ENCODE peak calls at places on chromosome 19, in five cellular contexts. K, P, O, D and C are unnamed samples. For H3K4me1, the result is how much of the 10 kb centered on the place peaks cover.

GRCh38 chr19:7415163-7415856 is 66.6 kb downstream of the ARHGEF18 start:
- DNase-seq in K (no peak), O (no peak), P (peak), D (peak), C (no peak)

GRCh38 chr19:23261496-23262020 is 11.4 kb upstream of the ZNF724 start:
- DNase-seq in K (no peak), D (peak), P (no peak), O (no peak), C (no peak)

GRCh38 chr19:17944301-17944700 is 11.5 kb downstream of the CCDC124 start:
- DNase-seq in D (peak), P (no peak), O (no peak), K (no peak), C (no peak)

GRCh38 chr19:33501957-33502356 is 19.6 kb downstream of the PEPD start:
- DNase-seq in O (no peak), D (peak), P (no peak), K (no peak), C (no peak)

GRCh38 chr19:8251025-8251472 is 41.9 kb downstream of the CERS4 start:
- DNase-seq in K (no peak), O (no peak), D (peak), P (peak), C (no peak)

GRCh38 chr19:2046046-2046907 is 4.8 kb downstream of the MKNK2 start:
- DNase-seq in P (peak), K (peak), D (peak), O (peak), C (no peak)

GRCh38 chr19:45474191-45474940 is 6.6 kb downstream of the FOSB start:
- DNase-seq in O (no peak), D (no peak), K (no peak), P (peak), C (peak)

GRCh38 chr19:33350538-33351309 is 22.8 kb upstream of the CEBPG start:
- DNase-seq in P (no peak), K (no peak), D (peak), O (no peak), C (no peak)

GRCh38 chr19:31127132-31127967 is 221.9 kb downstream of the TSHZ3 start:
- DNase-seq in K (no peak), O (no peak), P (peak), D (peak), C (no peak)

GRCh38 chr19:3253270-3253669 is 28.8 kb downstream of the CELF5 start:
- DNase-seq in K (peak), O (no peak), D (peak), P (no peak), C (no peak)

GRCh38 chr19:14814982-14815381 is 20.0 kb downstream of the OR7A5 start:
- DNase-seq in O (no peak), D (no peak), P (no peak), K (no peak), C (no peak)

GRCh38 chr19:42294471-42295137 is 7.3 kb upstream of the PRR19 start:
- DNase-seq in O (no peak), D (no peak), P (no peak), K (no peak), C (no peak)

GRCh38 chr19:42524943-42525342 is 3.3 kb downstream of the CEACAM1 start:
- DNase-seq in O (no peak), D (no peak), P (no peak), K (no peak), C (no peak)

GRCh38 chr19:55279376-55279772 is 536 bp downstream of the HSPBP1 start:
- DNase-seq in P (no peak), D (peak), K (no peak), O (no peak), C (no peak)
- H3K4me1 ChIP-seq in P (under half), D (under half), K (under half), O (under half), C (under half)

GRCh38 chr19:35816262-35816661 is 3.6 kb upstream of the PRODH2 start:
- DNase-seq in K (no peak), P (no peak), O (no peak), D (no peak), C (no peak)

GRCh38 chr19:35816846-35817245 is 4.2 kb upstream of the PRODH2 start:
- DNase-seq in D (no peak), K (no peak), O (no peak), P (no peak), C (no peak)

GRCh38 chr19:35822579-35822978 is 9.9 kb upstream of the PRODH2 start:
- DNase-seq in D (no peak), P (no peak), K (peak), O (no peak), C (no peak)

GRCh38 chr19:35813043-35813890 is 622 bp upstream of the PRODH2 start:
- DNase-seq in D (no peak), K (no peak), P (no peak), O (no peak), C (no peak)

DNA sequence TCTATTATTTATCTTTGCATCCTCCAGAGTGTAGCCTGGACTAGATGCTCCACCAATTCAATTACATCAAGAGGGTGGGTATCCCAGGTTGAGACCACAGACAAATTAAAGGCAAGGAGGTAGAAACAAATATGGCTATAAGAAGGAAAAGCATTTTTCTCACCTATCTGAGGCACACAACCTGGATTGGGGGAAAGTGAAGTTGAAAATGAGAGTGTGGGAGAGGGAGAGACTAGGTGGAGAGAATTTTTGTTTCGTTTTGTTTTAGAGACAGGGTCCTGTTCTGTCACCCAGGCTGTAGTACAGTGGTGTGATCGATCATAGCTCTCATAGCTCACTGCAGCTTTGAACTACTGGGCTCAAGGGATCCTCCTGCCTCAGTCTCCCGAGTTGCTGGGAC is 5.8 kb upstream of the PRODH2 start:
- DNase-seq in K (no peak), O (no peak), D (no peak), P (no peak), C (no peak)
- H3K4me1 ChIP-seq in K (under half), O (under half), D (under half), P (under half), C (under half)

GRCh38 chr19:10872551-10873107 is 1.3 kb downstream of the CARM1 start:
- DNase-seq in P (no peak), K (no peak), O (no peak), D (peak), C (no peak)

GRCh38 chr19:10870501-10870954 is 825 bp upstream of the CARM1 start:
- DNase-seq in D (no peak), O (no peak), P (no peak), K (no peak), C (no peak)

GRCh38 chr19:10874019-10874418 is 2.7 kb downstream of the CARM1 start:
- DNase-seq in D (no peak), K (no peak), O (no peak), P (no peak), C (no peak)

GRCh38 chr19:10870955-10871603 is at the start of gene CARM1:
- DNase-seq in P (peak), O (peak), D (peak), K (peak), C (peak)

GRCh38 chr19:10871711-10872550 is 578 bp downstream of the CARM1 start:
- DNase-seq in O (peak), P (peak), K (peak), D (peak), C (no peak)
- H3K4me1 ChIP-seq in O (under half), P (under half), K (under half), D (under half), C (under half)

GRCh38 chr19:47105874-47106273 is 7.7 kb downstream of the ZC3H4 start:
- DNase-seq in K (peak), D (no peak), O (no peak), P (no peak), C (no peak)
- H3K4me1 ChIP-seq in K (under half), D (half or more), O (under half), P (under half), C (half or more)

DNA sequence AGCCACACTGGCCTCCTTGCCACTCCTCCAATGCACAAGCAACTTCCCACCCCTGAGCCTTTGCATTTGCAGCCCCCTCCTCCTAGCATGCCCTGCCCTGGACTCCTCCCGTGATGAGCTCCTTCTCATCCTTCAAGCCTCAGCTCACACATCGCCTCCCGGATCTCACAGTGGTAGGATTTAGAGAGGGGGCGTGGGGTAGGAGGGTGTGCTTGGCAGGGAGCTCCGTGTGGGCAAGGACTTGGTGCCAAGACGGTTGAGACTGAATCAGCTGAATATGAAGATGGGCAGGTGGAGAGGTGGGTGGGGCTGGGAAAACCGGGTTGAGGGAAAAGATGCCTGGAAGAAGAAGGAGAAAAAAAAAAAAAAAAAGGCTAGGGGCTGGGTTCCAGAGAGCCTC is 48.4 kb upstream of the ZNRF4 start:
- DNase-seq in D (no peak), O (no peak), K (no peak), P (no peak), C (no peak)
- H3K4me1 ChIP-seq in D (under half), O (under half), K (under half), P (under half), C (under half)

GRCh38 chr19:19202707-19203011 is 555 bp downstream of the NR2C2AP start:
- DNase-seq in D (peak), O (peak), P (no peak), K (no peak), C (no peak)
- H3K4me1 ChIP-seq in D (under half), O (under half), P (under half), K (under half), C (under half)

DNA sequence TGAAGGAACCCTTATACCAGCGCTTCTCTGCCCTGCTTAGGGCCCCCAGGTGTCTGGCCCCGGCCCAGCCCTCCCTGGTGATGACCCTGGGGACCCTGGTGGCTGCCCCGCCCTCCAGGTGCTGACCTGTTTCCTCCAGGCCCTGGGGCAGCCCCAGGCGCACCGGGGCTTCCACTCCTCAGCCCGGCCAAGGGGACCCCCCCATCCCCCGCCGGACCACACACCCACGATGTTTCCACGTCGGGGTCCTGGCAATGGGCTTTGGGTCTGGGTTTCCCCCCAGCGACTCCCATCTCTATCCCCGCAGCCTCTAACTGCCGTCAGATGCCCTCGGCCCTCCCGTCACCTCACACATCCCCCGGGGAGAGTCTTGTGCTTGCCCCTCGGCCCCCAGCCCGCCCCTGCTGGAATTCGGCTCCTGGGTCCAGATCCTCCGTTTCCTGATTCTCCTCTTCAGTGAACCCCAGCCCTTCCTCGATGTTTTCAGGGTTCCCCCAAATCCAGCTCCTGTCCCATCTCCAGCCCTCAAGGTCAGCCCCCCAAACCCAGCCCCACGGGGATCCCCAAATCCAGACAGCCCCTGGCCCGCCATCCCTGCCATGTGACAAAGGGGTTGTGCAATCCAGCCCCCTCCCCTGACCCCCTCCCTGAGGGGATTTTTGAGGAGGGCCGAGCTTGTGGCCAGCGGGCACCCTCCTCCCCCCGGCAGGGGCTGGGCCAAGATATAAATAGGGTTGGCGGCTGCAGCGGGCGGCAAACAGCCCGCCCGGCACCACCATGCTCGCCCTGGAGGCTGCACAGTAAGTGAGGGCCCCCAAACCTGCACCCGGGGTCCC is at the start of gene SPIB:
- DNase-seq in P (peak), O (peak), D (no peak), K (no peak), C (no peak)
- H3K4me1 ChIP-seq in P (under half), O (under half), D (under half), K (half or more), C (under half)